ENCODE peak calls at places on chromosomes 5 and 9, in six cellular contexts. W is neural progenitor cell; K is body of pancreas; M is transverse colon; D is Peyer's patch; Y is CD8-positive, alpha-beta memory T cell. E is an unnamed sample. For H3K9me3, the result is how much of the 10 kb centered on the place peaks cover.

GRCh38 chr9:19020886-19021285 is 12.1 kb downstream of the SAXO1 start:
- DNase-seq in W (no peak), K (no peak), M (no peak), D (no peak), Y (no peak), E (no peak)

GRCh38 chr9:127876764-127877562 is 512 bp downstream of the AK1 start:
- DNase-seq in W (no peak), K (peak), M (no peak), D (no peak), Y (no peak), E (no peak)

GRCh38 chr9:100784755-100785154 is 206.9 kb downstream of the CAVIN4 start:
- DNase-seq in W (no peak), K (no peak), M (no peak), D (no peak), Y (no peak), E (no peak)

GRCh38 chr9:123716339-123716738 is 213.6 kb downstream of the DENND1A start:
- DNase-seq in W (no peak), K (no peak), M (no peak), D (no peak), Y (no peak), E (no peak)

GRCh38 chr9:94056442-94056974 is 27.8 kb upstream of the PTPDC1 start:
- DNase-seq in W (no peak), K (no peak), M (no peak), D (no peak), Y (no peak), E (no peak)

GRCh38 chr9:119003218-119003617 is 366.0 kb downstream of the BRINP1 start:
- DNase-seq in W (no peak), K (no peak), M (no peak), D (no peak), Y (no peak), E (no peak)

GRCh38 chr9:129895376-129896268 is 60.4 kb downstream of the USP20 start:
- DNase-seq in W (no peak), K (no peak), M (no peak), D (no peak), Y (peak), E (no peak)

GRCh38 chr9:86783884-86784283 is 163.4 kb downstream of the GAS1 start:
- DNase-seq in W (no peak), K (no peak), M (no peak), D (no peak), Y (no peak), E (no peak)

GRCh38 chr5:113606298-113607134 is 93.0 kb downstream of the YTHDC2 start:
- DNase-seq in W (peak), K (peak), M (peak), D (no peak), Y (peak), E (peak)

GRCh38 chr5:157471709-157472108 is 11.7 kb downstream of the NIPAL4 start:
- DNase-seq in W (peak), K (no peak), M (no peak), D (no peak), Y (no peak), E (no peak)

GRCh38 chr9:109098221-109098959 is 21.4 kb downstream of the TMEM245 start:
- DNase-seq in W (peak), K (peak), M (no peak), D (no peak), Y (no peak), E (no peak)

GRCh38 chr5:1374680-1375055 is 29.8 kb upstream of the CLPTM1L start:
- DNase-seq in W (no peak), K (peak), M (no peak), D (no peak), Y (no peak), E (no peak)

GRCh38 chr5:389197-389821 is 53.7 kb upstream of the EXOC3 start:
- DNase-seq in W (no peak), K (no peak), M (no peak), D (no peak), Y (no peak), E (no peak)

GRCh38 chr5:7629559-7629958 is 221.4 kb downstream of the CFAP90 start:
- DNase-seq in W (no peak), K (no peak), M (no peak), D (no peak), Y (no peak), E (no peak)

GRCh38 chr9:35675732-35676392 is 2.1 kb downstream of the CA9 start:
- DNase-seq in W (peak), K (peak), M (peak), D (peak), Y (peak), E (peak)

GRCh38 chr9:136700959-136701664 is 11.3 kb upstream of the DIPK1B start:
- DNase-seq in W (no peak), K (no peak), M (peak), D (no peak), Y (peak), E (no peak)

GRCh38 chr5:53917095-53917494 is 356.7 kb downstream of the NDUFS4 start:
- DNase-seq in W (no peak), K (no peak), M (no peak), D (no peak), Y (no peak), E (no peak)

GRCh38 chr9:33686942-33687341 is 108.4 kb upstream of the PRSS3 start:
- DNase-seq in W (no peak), K (no peak), M (no peak), D (no peak), Y (no peak), E (no peak)

GRCh38 chr5:13624283-13625074 is 320.0 kb downstream of the DNAH5 start:
- DNase-seq in W (no peak), K (peak), M (no peak), D (no peak), Y (no peak), E (no peak)

GRCh38 chr9:70549926-70550325 is 135.5 kb upstream of the KLF9 start:
- DNase-seq in W (no peak), K (no peak), M (no peak), D (no peak), Y (no peak), E (no peak)

GRCh38 chr9:137989156-137989555 is 111.6 kb downstream of the CACNA1B start:
- DNase-seq in W (no peak), K (no peak), M (no peak), D (no peak), Y (no peak), E (peak)

GRCh38 chr9:137988701-137989100 is 111.1 kb downstream of the CACNA1B start:
- DNase-seq in W (no peak), K (no peak), M (no peak), D (no peak), Y (no peak), E (peak)

GRCh38 chr9:137986268-137987099 is 108.9 kb downstream of the CACNA1B start:
- DNase-seq in W (no peak), K (no peak), M (no peak), D (peak), Y (no peak), E (no peak)

GRCh38 chr9:137987244-137988030 is 109.9 kb downstream of the CACNA1B start:
- DNase-seq in W (no peak), K (no peak), M (no peak), D (no peak), Y (no peak), E (no peak)

DNA sequence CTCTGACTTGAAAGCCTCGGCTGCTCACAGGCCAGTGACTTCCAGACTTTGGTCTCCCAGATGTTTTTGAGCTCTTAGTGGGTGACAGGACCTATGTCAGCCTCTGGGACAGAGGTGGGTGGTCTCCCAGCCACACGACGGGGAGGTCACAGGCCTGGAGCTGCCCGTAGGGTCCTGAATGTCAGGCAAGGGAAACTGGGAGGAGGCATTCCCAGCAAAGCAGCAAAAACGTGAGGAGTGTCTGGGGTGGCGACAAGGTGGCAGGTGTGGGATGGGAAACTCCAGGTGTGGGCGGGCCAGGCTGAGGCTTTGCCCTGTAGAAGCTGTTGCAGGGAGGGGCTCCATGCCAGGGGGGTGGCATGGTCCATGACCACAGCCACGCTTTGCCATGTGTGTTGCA is 110.5 kb downstream of the CACNA1B start:
- DNase-seq in W (no peak), K (no peak), M (no peak), D (peak), Y (no peak), E (peak)
- H3K9me3 ChIP-seq in W (under half), K (under half), M (under half), D (under half), Y (under half), E (under half)

GRCh38 chr5:179089502-179089901 is 29.3 kb downstream of the ZNF354C start:
- DNase-seq in W (no peak), K (no peak), M (no peak), D (no peak), Y (no peak), E (no peak)
- H3K9me3 ChIP-seq in W (under half), K (under half), M (half or more), D (half or more), Y (under half), E (under half)

DNA sequence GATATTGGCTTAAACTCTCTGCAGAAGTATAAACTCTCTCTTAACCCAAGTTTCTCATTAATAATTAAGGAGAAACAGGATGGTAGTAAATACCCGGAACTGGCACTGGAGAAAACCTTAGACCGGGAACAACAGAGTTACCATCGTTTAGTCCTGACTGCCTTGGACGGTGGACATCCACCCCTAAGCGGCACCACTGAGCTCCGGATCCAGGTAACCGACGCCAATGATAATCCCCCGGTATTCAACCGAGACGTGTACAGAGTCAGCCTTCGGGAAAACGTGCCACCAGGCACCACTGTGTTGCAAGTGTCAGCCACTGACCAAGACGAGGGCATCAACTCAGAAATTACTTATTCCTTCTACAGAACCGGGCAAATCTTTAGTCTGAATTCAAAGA is 861 bp downstream of the PCDHGB5 start:
- DNase-seq in W (no peak), K (no peak), M (no peak), D (no peak), Y (no peak), E (no peak)
- H3K9me3 ChIP-seq in W (under half), K (half or more), M (half or more), D (half or more), Y (under half), E (half or more)

GRCh38 chr5:141392429-141393198 is at the start of gene PCDHGA8:
- DNase-seq in W (no peak), K (no peak), M (no peak), D (no peak), Y (no peak), E (no peak)
- H3K9me3 ChIP-seq in W (half or more), K (half or more), M (half or more), D (half or more), Y (under half), E (under half)

GRCh38 chr9:74245871-74246552 is 251.1 kb upstream of the RORB start:
- DNase-seq in W (no peak), K (no peak), M (no peak), D (no peak), Y (no peak), E (no peak)
- H3K9me3 ChIP-seq in W (under half), K (under half), M (under half), D (under half), Y (under half), E (under half)

E was measured in stomach.